ENCODE peak calls at places on chromosomes 6 and 20, in seven cellular contexts. One of them, this sample, is unnamed.

GRCh38 chr6:143097224-143097795 is 36.6 kb downstream of the AIG1 start:
- DNase-seq in fibroblast of villous mesenchyme: no peak
- DNase-seq in adrenal gland: no peak
- DNase-seq in endothelial cell: no peak
- DNase-seq in GM12865: no peak
- DNase-seq in AG09319: no peak
- DNase-seq in fibroblast of the aortic adventitia: no peak
- DNase-seq in this sample: no peak

GRCh38 chr20:35618372-35619131 is 2.9 kb downstream of the SPAG4 start:
- DNase-seq in fibroblast of villous mesenchyme: peak
- DNase-seq in adrenal gland: peak
- DNase-seq in endothelial cell: peak
- DNase-seq in GM12865: peak
- DNase-seq in AG09319: no peak
- DNase-seq in fibroblast of the aortic adventitia: peak
- DNase-seq in this sample: peak

GRCh38 chr6:113645576-113645970 is 211.6 kb upstream of the MARCKS start:
- DNase-seq in fibroblast of villous mesenchyme: peak
- DNase-seq in adrenal gland: no peak
- DNase-seq in endothelial cell: no peak
- DNase-seq in GM12865: peak
- DNase-seq in AG09319: peak
- DNase-seq in fibroblast of the aortic adventitia: peak
- DNase-seq in this sample: no peak

GRCh38 chr6:37698264-37699137 is 818 bp upstream of the MDGA1 start:
- DNase-seq in fibroblast of villous mesenchyme: peak
- DNase-seq in adrenal gland: peak
- DNase-seq in endothelial cell: peak
- DNase-seq in GM12865: peak
- DNase-seq in AG09319: no peak
- DNase-seq in fibroblast of the aortic adventitia: no peak
- DNase-seq in this sample: peak

GRCh38 chr20:35010405-35011192 is 54.9 kb downstream of the MYH7B start:
- DNase-seq in fibroblast of villous mesenchyme: no peak
- DNase-seq in adrenal gland: peak
- DNase-seq in endothelial cell: no peak
- DNase-seq in GM12865: no peak
- DNase-seq in AG09319: no peak
- DNase-seq in fibroblast of the aortic adventitia: no peak
- DNase-seq in this sample: no peak

GRCh38 chr6:160379464-160379863 is 31.3 kb downstream of the SLC22A3 start:
- DNase-seq in fibroblast of villous mesenchyme: peak
- DNase-seq in adrenal gland: no peak
- DNase-seq in endothelial cell: no peak
- DNase-seq in GM12865: no peak
- DNase-seq in AG09319: peak
- DNase-seq in fibroblast of the aortic adventitia: peak
- DNase-seq in this sample: no peak

GRCh38 chr6:143236151-143236788 is 175.6 kb downstream of the AIG1 start:
- DNase-seq in fibroblast of villous mesenchyme: no peak
- DNase-seq in adrenal gland: peak
- DNase-seq in endothelial cell: no peak
- DNase-seq in GM12865: no peak
- DNase-seq in AG09319: no peak
- DNase-seq in fibroblast of the aortic adventitia: no peak
- DNase-seq in this sample: no peak

GRCh38 chr6:89887452-89888137 is 6.7 kb upstream of the GJA10 start:
- DNase-seq in fibroblast of villous mesenchyme: peak
- DNase-seq in adrenal gland: no peak
- DNase-seq in endothelial cell: no peak
- DNase-seq in GM12865: no peak
- DNase-seq in AG09319: no peak
- DNase-seq in fibroblast of the aortic adventitia: no peak
- DNase-seq in this sample: no peak

GRCh38 chr20:22490287-22491187 is 93.8 kb downstream of the FOXA2 start:
- DNase-seq in fibroblast of villous mesenchyme: no peak
- DNase-seq in adrenal gland: no peak
- DNase-seq in endothelial cell: no peak
- DNase-seq in GM12865: no peak
- DNase-seq in AG09319: no peak
- DNase-seq in fibroblast of the aortic adventitia: peak
- DNase-seq in this sample: no peak

GRCh38 chr6:123520208-123520607 is 116.5 kb downstream of the TRDN start:
- DNase-seq in fibroblast of villous mesenchyme: no peak
- DNase-seq in adrenal gland: no peak
- DNase-seq in endothelial cell: no peak
- DNase-seq in GM12865: no peak
- DNase-seq in AG09319: no peak
- DNase-seq in fibroblast of the aortic adventitia: peak
- DNase-seq in this sample: no peak

GRCh38 chr20:34579936-34580587 is 21.5 kb downstream of the MAP1LC3A start:
- DNase-seq in fibroblast of villous mesenchyme: no peak
- DNase-seq in adrenal gland: peak
- DNase-seq in endothelial cell: no peak
- DNase-seq in GM12865: peak
- DNase-seq in AG09319: no peak
- DNase-seq in fibroblast of the aortic adventitia: no peak
- DNase-seq in this sample: peak

GRCh38 chr6:129748901-129749748 is 39.1 kb upstream of the ARHGAP18 start:
- DNase-seq in fibroblast of villous mesenchyme: peak
- DNase-seq in adrenal gland: no peak
- DNase-seq in endothelial cell: no peak
- DNase-seq in GM12865: peak
- DNase-seq in AG09319: no peak
- DNase-seq in fibroblast of the aortic adventitia: peak
- DNase-seq in this sample: no peak

GRCh38 chr20:58690851-58691250 is 1.7 kb upstream of the NPEPL1 start:
- DNase-seq in fibroblast of villous mesenchyme: peak
- DNase-seq in adrenal gland: peak
- DNase-seq in endothelial cell: no peak
- DNase-seq in GM12865: no peak
- DNase-seq in AG09319: no peak
- DNase-seq in fibroblast of the aortic adventitia: peak
- DNase-seq in this sample: no peak

GRCh38 chr6:133549252-133549925 is 308.2 kb downstream of the EYA4 start:
- DNase-seq in fibroblast of villous mesenchyme: no peak
- DNase-seq in adrenal gland: no peak
- DNase-seq in endothelial cell: no peak
- DNase-seq in GM12865: no peak
- DNase-seq in AG09319: no peak
- DNase-seq in fibroblast of the aortic adventitia: no peak
- DNase-seq in this sample: no peak

GRCh38 chr6:3260772-3261517 is 2.2 kb downstream of the PSMG4 start:
- DNase-seq in fibroblast of villous mesenchyme: no peak
- DNase-seq in adrenal gland: no peak
- DNase-seq in endothelial cell: no peak
- DNase-seq in GM12865: no peak
- DNase-seq in AG09319: no peak
- DNase-seq in fibroblast of the aortic adventitia: no peak
- DNase-seq in this sample: no peak

GRCh38 chr6:142845143-142845571 is 99.8 kb downstream of the HIVEP2 start:
- DNase-seq in fibroblast of villous mesenchyme: no peak
- DNase-seq in adrenal gland: no peak
- DNase-seq in endothelial cell: no peak
- DNase-seq in GM12865: peak
- DNase-seq in AG09319: no peak
- DNase-seq in fibroblast of the aortic adventitia: peak
- DNase-seq in this sample: peak

GRCh38 chr6:161434921-161435411 is 161.1 kb upstream of the AGPAT4 start:
- DNase-seq in fibroblast of villous mesenchyme: peak
- DNase-seq in adrenal gland: peak
- DNase-seq in endothelial cell: no peak
- DNase-seq in GM12865: no peak
- DNase-seq in AG09319: peak
- DNase-seq in fibroblast of the aortic adventitia: peak
- DNase-seq in this sample: no peak

GRCh38 chr6:158559895-158560786 is at the start of gene TMEM181:
- DNase-seq in fibroblast of villous mesenchyme: peak
- DNase-seq in adrenal gland: peak
- DNase-seq in endothelial cell: peak
- DNase-seq in GM12865: peak
- DNase-seq in AG09319: peak
- DNase-seq in fibroblast of the aortic adventitia: peak
- DNase-seq in this sample: peak
- TF ChIP-seq CTCF in fibroblast of villous mesenchyme: no peak
- TF ChIP-seq CTCF in adrenal gland: no peak
- TF ChIP-seq CTCF in endothelial cell: no peak
- TF ChIP-seq CTCF in GM12865: no peak
- TF ChIP-seq CTCF in AG09319: no peak
- TF ChIP-seq CTCF in fibroblast of the aortic adventitia: no peak
- TF ChIP-seq CTCF in this sample: no peak

DNA sequence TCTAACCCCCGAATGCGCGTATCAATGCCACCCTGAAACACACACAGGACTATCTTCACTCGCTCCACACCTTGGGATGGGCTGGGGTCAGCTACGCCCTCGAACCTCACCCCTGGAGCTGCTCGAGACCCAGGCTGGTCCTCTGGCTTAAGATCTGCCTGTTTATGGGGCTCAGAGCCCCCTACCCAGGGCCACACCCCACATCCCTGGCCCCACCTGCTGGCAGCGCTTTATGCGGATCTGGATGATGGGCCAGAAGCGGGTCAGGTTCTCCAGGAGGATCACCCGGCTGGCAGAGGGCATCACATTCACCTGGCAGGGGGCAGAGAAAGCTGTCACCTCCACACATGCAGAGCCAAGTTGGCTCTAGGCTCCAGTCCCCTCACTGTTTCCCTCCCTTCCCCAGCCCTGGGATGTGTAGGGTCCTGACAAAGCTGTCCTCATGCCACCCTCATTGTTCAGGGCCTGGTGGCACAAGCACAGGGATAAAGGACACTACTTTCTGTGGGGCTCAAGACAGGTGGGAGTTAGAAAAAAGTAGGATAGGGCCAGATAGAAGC is 8.2 kb downstream of the CUL7 start:
- DNase-seq in fibroblast of villous mesenchyme: no peak
- DNase-seq in adrenal gland: no peak
- DNase-seq in endothelial cell: no peak
- DNase-seq in GM12865: no peak
- DNase-seq in AG09319: no peak
- DNase-seq in fibroblast of the aortic adventitia: no peak
- DNase-seq in this sample: no peak
- TF ChIP-seq CTCF in fibroblast of villous mesenchyme: no peak
- TF ChIP-seq CTCF in adrenal gland: no peak
- TF ChIP-seq CTCF in endothelial cell: no peak
- TF ChIP-seq CTCF in GM12865: no peak
- TF ChIP-seq CTCF in AG09319: no peak
- TF ChIP-seq CTCF in fibroblast of the aortic adventitia: no peak
- TF ChIP-seq CTCF in this sample: no peak

DNA sequence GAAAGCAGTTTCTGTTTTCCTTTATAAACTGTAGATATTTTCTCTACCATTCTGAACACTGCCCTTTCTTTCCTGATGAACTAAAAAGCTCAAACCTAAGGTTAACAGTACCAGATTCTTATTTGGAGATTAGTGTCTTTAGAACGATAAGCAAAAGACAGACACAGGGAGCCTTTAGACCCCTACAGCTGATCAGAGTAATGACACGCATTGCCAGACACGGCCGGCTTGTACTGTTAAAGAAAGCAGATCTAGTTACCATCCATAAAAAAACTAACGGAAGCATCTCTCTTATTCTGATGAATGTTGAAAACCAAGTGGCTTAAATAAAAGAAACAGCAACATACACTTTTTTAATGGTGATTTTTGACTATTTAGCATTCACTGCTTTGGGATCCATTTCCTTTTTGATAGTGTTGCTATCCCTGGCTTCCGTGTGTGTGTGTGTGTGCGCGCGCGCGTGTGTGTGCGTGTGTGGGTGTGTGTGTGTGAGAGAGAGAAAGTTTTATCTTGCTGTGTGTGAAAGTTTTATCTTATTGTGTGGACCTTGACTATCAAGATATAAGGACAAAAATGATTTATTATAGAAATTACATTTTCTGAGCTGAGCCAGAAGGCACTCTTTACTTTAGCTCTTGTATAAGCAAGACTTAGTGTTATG is 95.6 kb upstream of the SLC35B3 start:
- DNase-seq in fibroblast of villous mesenchyme: no peak
- DNase-seq in adrenal gland: no peak
- DNase-seq in endothelial cell: no peak
- DNase-seq in GM12865: no peak
- DNase-seq in AG09319: no peak
- DNase-seq in fibroblast of the aortic adventitia: peak
- DNase-seq in this sample: no peak
- TF ChIP-seq CTCF in fibroblast of villous mesenchyme: no peak
- TF ChIP-seq CTCF in adrenal gland: no peak
- TF ChIP-seq CTCF in endothelial cell: no peak
- TF ChIP-seq CTCF in GM12865: no peak
- TF ChIP-seq CTCF in AG09319: no peak
- TF ChIP-seq CTCF in fibroblast of the aortic adventitia: no peak
- TF ChIP-seq CTCF in this sample: no peak

DNA sequence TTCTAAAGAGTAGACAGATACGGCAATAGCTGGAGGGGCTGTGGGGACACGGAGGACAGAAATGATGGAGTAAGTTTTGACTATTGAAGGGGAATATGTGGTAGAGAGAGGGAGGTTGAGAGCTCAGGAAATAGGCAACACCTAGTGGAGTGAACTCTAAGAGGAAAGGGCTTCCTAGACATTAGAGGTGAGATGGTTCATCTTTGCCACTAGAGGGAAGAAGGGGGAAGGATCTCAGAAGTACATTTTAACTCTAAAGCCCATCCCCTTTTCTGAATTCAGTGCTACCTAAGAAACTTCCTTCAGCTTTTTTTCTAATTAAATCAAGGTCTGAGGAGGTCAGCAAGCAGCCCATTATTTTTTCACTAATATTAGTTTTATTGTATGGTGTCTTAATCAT is 689.4 kb upstream of the MAP3K7 start:
- DNase-seq in fibroblast of villous mesenchyme: peak
- DNase-seq in adrenal gland: no peak
- DNase-seq in endothelial cell: no peak
- DNase-seq in GM12865: no peak
- DNase-seq in AG09319: no peak
- DNase-seq in fibroblast of the aortic adventitia: no peak
- DNase-seq in this sample: peak
- TF ChIP-seq CTCF in fibroblast of villous mesenchyme: peak
- TF ChIP-seq CTCF in adrenal gland: peak
- TF ChIP-seq CTCF in endothelial cell: no peak
- TF ChIP-seq CTCF in GM12865: peak
- TF ChIP-seq CTCF in AG09319: no peak
- TF ChIP-seq CTCF in fibroblast of the aortic adventitia: no peak
- TF ChIP-seq CTCF in this sample: no peak

DNA sequence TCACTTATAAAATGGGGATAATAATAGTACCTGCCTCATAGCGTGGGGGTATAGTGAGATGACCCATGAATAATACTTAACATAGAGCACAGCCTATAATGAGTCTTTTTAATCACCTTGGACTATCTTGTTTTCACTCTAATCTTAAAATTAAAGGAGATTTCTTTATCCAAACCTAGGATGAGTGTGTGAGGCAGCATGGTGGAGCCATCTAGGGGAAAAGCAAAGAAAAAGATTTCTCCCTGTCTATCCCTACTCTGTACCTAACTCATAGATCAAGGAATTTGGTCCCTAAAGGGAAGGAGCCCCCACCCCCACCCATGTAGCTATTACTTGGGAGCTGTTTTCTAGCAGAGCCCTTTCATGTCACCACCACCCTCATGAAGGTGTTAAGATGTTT is 45.2 kb upstream of the PAK5 start:
- DNase-seq in fibroblast of villous mesenchyme: no peak
- DNase-seq in adrenal gland: no peak
- DNase-seq in endothelial cell: no peak
- DNase-seq in GM12865: no peak
- DNase-seq in AG09319: no peak
- DNase-seq in fibroblast of the aortic adventitia: no peak
- DNase-seq in this sample: no peak
- TF ChIP-seq CTCF in fibroblast of villous mesenchyme: no peak
- TF ChIP-seq CTCF in adrenal gland: peak
- TF ChIP-seq CTCF in endothelial cell: no peak
- TF ChIP-seq CTCF in GM12865: no peak
- TF ChIP-seq CTCF in AG09319: peak
- TF ChIP-seq CTCF in fibroblast of the aortic adventitia: no peak
- TF ChIP-seq CTCF in this sample: no peak

GRCh38 chr6:11241793-11242201 is 9.3 kb upstream of the NEDD9 start:
- DNase-seq in fibroblast of villous mesenchyme: peak
- DNase-seq in adrenal gland: peak
- DNase-seq in endothelial cell: peak
- DNase-seq in GM12865: no peak
- DNase-seq in AG09319: no peak
- DNase-seq in fibroblast of the aortic adventitia: peak
- DNase-seq in this sample: no peak
- TF ChIP-seq CTCF in fibroblast of villous mesenchyme: peak
- TF ChIP-seq CTCF in adrenal gland: no peak
- TF ChIP-seq CTCF in endothelial cell: peak
- TF ChIP-seq CTCF in GM12865: no peak
- TF ChIP-seq CTCF in AG09319: peak
- TF ChIP-seq CTCF in fibroblast of the aortic adventitia: peak
- TF ChIP-seq CTCF in this sample: no peak

This sample was measured in GM20000.